ENCODE peak calls at places on chromosomes 4 and X, in nine cellular contexts. T is breast epithelium, M is transverse colon, Z is suprapubic skin, L is stomach, X is sigmoid colon, P is upper lobe of left lung, S is esophagus muscularis mucosa, I is K562. F is an unnamed sample.

GRCh38 chrX:22922961-22923360 is 76.8 kb upstream of the DDX53 start:
- DNase-seq in T (no peak), M (no peak), Z (no peak), L (no peak), X (no peak), P (no peak), S (no peak), I (no peak), F (no peak)

GRCh38 chr4:145539677-145540076 is 58.0 kb downstream of the SMAD1 start:
- DNase-seq in T (no peak), M (no peak), Z (no peak), L (no peak), X (no peak), P (no peak), S (no peak), I (no peak), F (no peak)

GRCh38 chrX:40646489-40647306 is 663 bp downstream of the CXorf38 start:
- DNase-seq in T (peak; percentile 22), M (peak; percentile 56), Z (peak; percentile 78), L (peak; percentile 59), X (peak; percentile 80), P (peak; percentile 87), S (no peak), I (peak; percentile 54), F (no peak)

GRCh38 chrX:118216086-118216485 is 99.5 kb upstream of the KLHL13 start:
- DNase-seq in T (no peak), M (no peak), Z (no peak), L (no peak), X (no peak), P (no peak), S (no peak), I (no peak), F (no peak)

GRCh38 chrX:42128587-42128986 is 205.2 kb upstream of the CASK start:
- DNase-seq in T (no peak), M (no peak), Z (no peak), L (no peak), X (no peak), P (no peak), S (no peak), I (no peak), F (no peak)

GRCh38 chr4:103008875-103009729 is 10.4 kb downstream of the SLC9B1 start:
- DNase-seq in T (no peak), M (no peak), Z (no peak), L (no peak), X (no peak), P (peak; percentile 14), S (no peak), I (peak; percentile 78), F (no peak)

GRCh38 chrX:48683411-48683982 is at the start of gene WAS:
- DNase-seq in T (no peak), M (peak; percentile 15), Z (no peak), L (no peak), X (no peak), P (no peak), S (no peak), I (no peak), F (no peak)

GRCh38 chrX:22247169-22247568 is 25.5 kb upstream of the CBLL2 start:
- DNase-seq in T (no peak), M (no peak), Z (no peak), L (no peak), X (no peak), P (no peak), S (no peak), I (no peak), F (no peak)

GRCh38 chr4:105061720-105062119 is 85.0 kb upstream of the TET2 start:
- DNase-seq in T (no peak), M (no peak), Z (no peak), L (no peak), X (no peak), P (no peak), S (no peak), I (no peak), F (no peak)

GRCh38 chrX:47831788-47832187 is 4.9 kb upstream of the ZNF81 start:
- DNase-seq in T (no peak), M (peak; percentile 56), Z (no peak), L (peak; percentile 51), X (no peak), P (no peak), S (no peak), I (peak; percentile 67), F (no peak)

GRCh38 chrX:154457491-154458115 is 478 bp upstream of the PLXNA3 start:
- DNase-seq in T (no peak), M (peak; percentile 72), Z (no peak), L (peak; percentile 48), X (no peak), P (peak; percentile 92), S (no peak), I (peak; percentile 73), F (no peak)

GRCh38 chr4:61442936-61443335 is 242.8 kb downstream of the ADGRL3 start:
- DNase-seq in T (no peak), M (no peak), Z (no peak), L (no peak), X (no peak), P (no peak), S (no peak), I (no peak), F (no peak)

GRCh38 chrX:94051926-94052325 is 377.9 kb downstream of the FAM133A start:
- DNase-seq in T (no peak), M (no peak), Z (no peak), L (no peak), X (no peak), P (no peak), S (no peak), I (no peak), F (no peak)

GRCh38 chrX:48937065-48937907 is 18.5 kb upstream of the PIM2 start:
- DNase-seq in T (no peak), M (peak; percentile 84), Z (no peak), L (peak; percentile 72), X (no peak), P (peak; percentile 75), S (no peak), I (peak; percentile 93), F (no peak)

GRCh38 chr4:103498161-103499070 is 221.4 kb downstream of the TACR3 start:
- DNase-seq in T (no peak), M (no peak), Z (no peak), L (no peak), X (no peak), P (no peak), S (no peak), I (no peak), F (no peak)

GRCh38 chrX:12441376-12442128 is 303.3 kb downstream of the FRMPD4 start:
- DNase-seq in T (no peak), M (no peak), Z (no peak), L (no peak), X (no peak), P (no peak), S (no peak), I (no peak), F (no peak)

GRCh38 chr4:109434007-109434792 is 585 bp downstream of the SEC24B start:
- DNase-seq in T (no peak), M (peak; percentile 35), Z (peak; percentile 79), L (peak; percentile 46), X (peak; percentile 71), P (no peak), S (no peak), I (peak; percentile 48), F (no peak)

GRCh38 chr4:24988776-24989175 is 42.0 kb downstream of the LGI2 start:
- DNase-seq in T (no peak), M (no peak), Z (no peak), L (no peak), X (no peak), P (no peak), S (no peak), I (peak; percentile 25), F (no peak)

GRCh38 chr4:141913928-141914327 is 277.5 kb downstream of the IL15 start:
- DNase-seq in T (no peak), M (no peak), Z (no peak), L (no peak), X (no peak), P (no peak), S (no peak), I (peak; percentile 26), F (no peak)

DNA sequence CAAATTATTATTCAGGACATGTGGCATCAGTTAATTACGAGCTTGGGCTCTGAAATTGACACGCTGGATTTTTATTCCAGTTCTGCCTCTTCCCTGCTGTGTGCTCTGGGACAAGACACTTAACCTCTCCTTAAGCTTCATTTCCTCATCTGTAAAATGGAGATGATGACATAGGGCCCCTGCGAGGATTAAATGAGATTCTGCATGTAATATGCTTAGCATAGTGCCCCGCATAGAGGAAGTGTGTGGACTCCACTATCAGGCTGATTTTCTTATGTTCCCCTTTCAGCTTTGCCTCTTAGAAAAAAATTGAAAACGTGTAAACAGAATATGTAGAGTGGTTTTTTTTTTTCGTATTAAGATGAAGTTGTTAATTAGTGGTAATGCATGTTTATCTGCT is 5.4 kb downstream of the KIT start:
- DNase-seq in T (no peak), M (no peak), Z (no peak), L (no peak), X (no peak), P (no peak), S (no peak), I (no peak), F (no peak)
- TF ChIP-seq CTCF in T (no peak), M (no peak), Z (no peak), L (no peak), X (no peak), P (no peak), S (no peak), I (no peak), F (no peak)

DNA sequence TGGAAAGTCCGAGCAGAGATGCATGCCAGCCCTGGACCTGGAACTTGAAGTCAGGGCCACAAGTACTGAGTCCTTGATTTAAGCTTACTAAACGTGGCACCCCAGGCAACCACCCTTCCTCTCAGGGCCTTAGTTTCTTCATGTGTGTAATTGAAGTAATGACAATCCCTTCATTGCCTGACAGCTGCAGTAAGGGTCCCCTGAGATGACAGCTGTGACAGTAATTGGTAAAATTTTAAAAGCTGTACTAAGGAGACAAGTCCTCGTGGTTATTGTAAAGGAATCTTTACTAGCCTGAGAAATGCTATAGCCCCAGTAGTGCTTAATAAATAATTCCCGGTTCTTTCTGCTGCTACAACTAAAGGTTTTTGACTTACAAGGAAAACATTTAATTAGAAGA is 175.1 kb upstream of the RADX start:
- DNase-seq in T (no peak), M (no peak), Z (no peak), L (no peak), X (no peak), P (no peak), S (no peak), I (no peak), F (no peak)
- TF ChIP-seq POLR2AphosphoS5 in T (no peak), M (no peak), Z (no peak), L (no peak), X (no peak), P (no peak), S (no peak), I (no peak), F (no peak)

DNA sequence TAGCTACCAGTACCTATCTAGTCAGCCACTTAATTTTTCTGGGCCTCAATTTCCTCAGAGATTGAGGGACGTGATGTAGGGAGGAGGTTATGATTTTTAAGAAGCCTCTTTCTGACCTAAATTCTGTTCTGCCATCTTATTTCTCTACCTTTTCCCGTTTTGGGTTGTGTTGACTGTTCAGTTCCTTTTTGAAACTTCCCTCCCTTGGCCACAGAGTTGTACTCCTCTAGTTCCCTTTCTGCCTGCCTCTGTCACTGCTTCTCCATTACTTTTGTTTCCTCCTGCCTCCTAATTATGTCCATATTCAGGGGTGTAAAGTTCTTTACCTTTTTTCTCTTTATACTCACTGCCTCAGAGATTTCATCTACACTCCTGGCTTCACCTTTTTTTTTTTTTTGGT is 25.4 kb downstream of the CLCN5 start:
- DNase-seq in T (no peak), M (no peak), Z (no peak), L (no peak), X (no peak), P (no peak), S (no peak), I (no peak), F (no peak)
- TF ChIP-seq POLR2A in T (no peak), M (no peak), Z (no peak), L (no peak), X (no peak), P (no peak), S (no peak), I (no peak), F (no peak)

GRCh38 chr4:118954246-118954645 is 65.6 kb downstream of the SYNPO2 start:
- DNase-seq in T (no peak), M (no peak), Z (no peak), L (no peak), X (no peak), P (no peak), S (no peak), I (no peak), F (no peak)
- TF ChIP-seq CTCF in T (no peak), M (no peak), Z (no peak), L (no peak), X (no peak), P (no peak), S (peak; percentile 14), I (no peak), F (no peak)